ENCODE peak calls at places on chromosomes 13 and 19, in six cellular contexts. P, N, Y, M, Z and F are unnamed samples.

GRCh38 chr19:12840091-12841079 is 2.1 kb downstream of the MAST1 start:
- DNase-seq in N (peak), P (peak), M (no peak), Z (peak), Y (no peak), F (no peak)

GRCh38 chr19:16161848-16162247 is 11.5 kb downstream of the CIB3 start:
- DNase-seq in P (no peak), Y (no peak), Z (no peak), N (peak), M (no peak), F (no peak)

GRCh38 chr13:109419896-109420295 is 366.5 kb downstream of the IRS2 start:
- DNase-seq in M (no peak), N (no peak), P (no peak), Y (no peak), Z (no peak), F (no peak)

GRCh38 chr13:77143325-77143907 is 116.5 kb upstream of the FBXL3 start:
- DNase-seq in M (no peak), P (no peak), Z (no peak), N (no peak), Y (no peak), F (no peak)

GRCh38 chr19:38834590-38834989 is 3.0 kb upstream of the ECH1 start:
- DNase-seq in M (no peak), Z (no peak), N (no peak), P (no peak), Y (no peak), F (no peak)

GRCh38 chr19:56105090-56105701 is 15.9 kb downstream of the ZNF787 start:
- DNase-seq in Y (peak), Z (peak), M (peak), P (no peak), N (peak), F (peak)

GRCh38 chr13:23185542-23185941 is 4.8 kb downstream of the SGCG start:
- DNase-seq in N (no peak), Z (no peak), P (no peak), M (no peak), Y (no peak), F (no peak)

GRCh38 chr19:45323671-45324081 is 1.0 kb upstream of the CKM start:
- DNase-seq in P (no peak), Z (peak), N (no peak), M (no peak), Y (no peak), F (no peak)

GRCh38 chr13:103762523-103762922 is 696.3 kb upstream of the SLC10A2 start:
- DNase-seq in Z (no peak), M (no peak), P (no peak), N (no peak), Y (no peak), F (no peak)

GRCh38 chr19:811007-811434 is 10.7 kb downstream of the PLPPR3 start:
- DNase-seq in N (no peak), M (no peak), P (no peak), Y (no peak), Z (no peak), F (no peak)

GRCh38 chr13:36807616-36808015 is 11.4 kb upstream of the RFXAP start:
- DNase-seq in P (no peak), Y (no peak), N (no peak), M (no peak), Z (no peak), F (no peak)

GRCh38 chr19:7928741-7929701 is 3.1 kb upstream of the CTXN1 start:
- DNase-seq in Y (peak), P (no peak), Z (peak), M (no peak), N (peak), F (no peak)

GRCh38 chr19:55255618-55256423 is 3.0 kb downstream of the PPP6R1 start:
- DNase-seq in Z (peak), N (no peak), M (no peak), Y (no peak), P (no peak), F (no peak)

GRCh38 chr19:30161770-30162169 is 210.4 kb upstream of the ZNF536 start:
- DNase-seq in N (no peak), M (no peak), Y (no peak), Z (no peak), P (no peak), F (no peak)

GRCh38 chr13:45143346-45143751 is 23.0 kb downstream of the GTF2F2 start:
- DNase-seq in Y (no peak), M (peak), N (no peak), P (peak), Z (no peak), F (peak)